ENCODE peak calls at places on chromosomes 2 and 18, in seven cellular contexts. I, J, R, X, P, V and F are unnamed samples.

GRCh38 chr2:53724511-53724910 is 43.1 kb upstream of the CHAC2 start:
- DNase-seq in P (no peak), V (peak; percentile 29), J (no peak), R (no peak), X (no peak), I (no peak), F (peak; percentile 41)

GRCh38 chr2:231050018-231050901 is 6.4 kb upstream of the PSMD1 start:
- DNase-seq in R (no peak), V (peak; percentile 10), I (no peak), J (no peak), X (no peak), P (peak; percentile 35), F (no peak)

GRCh38 chr2:110896226-110896625 is 163.9 kb downstream of the ACOXL start:
- DNase-seq in I (no peak), J (no peak), X (no peak), V (no peak), P (no peak), R (no peak), F (no peak)

GRCh38 chr2:42801388-42801787 is 9.0 kb upstream of the HAAO start:
- DNase-seq in I (no peak), J (no peak), R (no peak), P (peak; percentile 76), V (no peak), X (no peak), F (peak; percentile 9)

GRCh38 chr2:694174-694573 is 17.0 kb upstream of the TMEM18 start:
- DNase-seq in P (no peak), X (no peak), J (no peak), I (no peak), V (peak; percentile 53), R (no peak), F (peak; percentile 77)

GRCh38 chr18:48300463-48300961 is 108.7 kb downstream of the ZBTB7C start:
- DNase-seq in J (peak; percentile 81), X (peak; percentile 77), R (no peak), P (peak; percentile 7), I (no peak), V (no peak), F (no peak)

GRCh38 chr2:238216651-238217184 is 13.2 kb upstream of the ILKAP start:
- DNase-seq in P (no peak), J (no peak), I (no peak), V (no peak), R (no peak), X (no peak), F (no peak)

GRCh38 chr2:47429795-47430194 is 26.8 kb downstream of the MSH2 start:
- DNase-seq in I (no peak), R (no peak), V (peak; percentile 22), J (no peak), X (no peak), P (no peak), F (peak; percentile 62)

GRCh38 chr2:143525536-143525935 is 396.3 kb downstream of the ARHGAP15 start:
- DNase-seq in I (no peak), J (no peak), X (no peak), V (peak; percentile 53), P (no peak), R (no peak), F (no peak)

GRCh38 chr2:44598731-44599529 is 237.2 kb downstream of the CAMKMT start:
- DNase-seq in V (no peak), I (no peak), R (no peak), J (no peak), P (peak; percentile 96), X (no peak), F (no peak)

GRCh38 chr2:50596521-50596920 is 435.4 kb downstream of the NRXN1 start:
- DNase-seq in R (no peak), I (no peak), P (no peak), J (no peak), X (no peak), V (no peak), F (no peak)

GRCh38 chr2:22855761-22856184 is 529.2 kb upstream of the KLHL29 start:
- DNase-seq in J (no peak), P (no peak), I (no peak), V (no peak), X (no peak), R (no peak), F (no peak)

GRCh38 chr2:19914266-19914975 is 12.6 kb upstream of the TTC32 start:
- DNase-seq in X (no peak), R (no peak), V (no peak), P (no peak), J (no peak), I (no peak), F (no peak)

GRCh38 chr2:157257312-157258252 is at the start of gene GALNT5:
- DNase-seq in R (peak; percentile 9), X (peak; percentile 58), P (no peak), V (peak; percentile 48), J (peak; percentile 69), I (no peak), F (peak; percentile 74)

GRCh38 chr2:3630631-3631030 is 27.4 kb upstream of the ALLC start:
- DNase-seq in R (no peak), I (no peak), J (no peak), X (no peak), V (no peak), P (no peak), F (no peak)

GRCh38 chr2:183069174-183069573 is 9.4 kb upstream of the DUSP19 start:
- DNase-seq in J (peak; percentile 47), X (no peak), P (no peak), R (no peak), V (no peak), I (no peak), F (no peak)

GRCh38 chr2:54803783-54804758 is 80.6 kb downstream of the EML6 start:
- DNase-seq in I (no peak), R (no peak), J (peak; percentile 9), P (no peak), X (no peak), V (no peak), F (no peak)

GRCh38 chr2:198905881-198906612 is 551.7 kb downstream of the SATB2 start:
- DNase-seq in V (no peak), I (no peak), J (no peak), X (no peak), P (no peak), R (no peak), F (no peak)

GRCh38 chr2:203909192-203909945 is 27.2 kb upstream of the ICOS start:
- DNase-seq in X (no peak), I (no peak), P (peak; percentile 70), V (peak; percentile 75), J (peak; percentile 55), R (peak; percentile 32), F (peak; percentile 80)

GRCh38 chr2:66541646-66542045 is 106.7 kb downstream of the MEIS1 start:
- DNase-seq in P (no peak), R (peak; percentile 39), V (no peak), X (no peak), J (no peak), I (no peak), F (no peak)

GRCh38 chr2:66547113-66547512 is 112.2 kb downstream of the MEIS1 start:
- DNase-seq in P (peak; percentile 22), R (no peak), J (no peak), V (no peak), I (no peak), X (no peak), F (peak; percentile 48)

GRCh38 chr2:66545227-66545626 is 110.3 kb downstream of the MEIS1 start:
- DNase-seq in R (no peak), X (no peak), I (no peak), J (no peak), V (no peak), P (no peak), F (no peak)

GRCh38 chr2:66547887-66548286 is 113.0 kb downstream of the MEIS1 start:
- DNase-seq in V (no peak), X (no peak), J (no peak), P (no peak), I (no peak), R (no peak), F (no peak)

GRCh38 chr2:66544258-66544657 is 109.3 kb downstream of the MEIS1 start:
- DNase-seq in X (no peak), R (no peak), V (no peak), P (no peak), I (no peak), J (no peak), F (no peak)
- H3K4me1 ChIP-seq in X (peaks cover 7% of the 10 kb centered on the region), R (peaks cover 4% of the 10 kb centered on the region), V (peaks cover 2% of the 10 kb centered on the region), P (no peaks in the 10 kb centered on the region), I (no peaks in the 10 kb centered on the region), J (no peaks in the 10 kb centered on the region), F (peaks cover 17% of the 10 kb centered on the region)

GRCh38 chr2:241184901-241185300 is 3.6 kb upstream of the ANO7 start:
- DNase-seq in P (no peak), I (no peak), V (no peak), J (no peak), R (no peak), X (no peak), F (no peak)

GRCh38 chr2:241182126-241182525 is 6.4 kb upstream of the ANO7 start:
- DNase-seq in J (no peak), P (no peak), R (no peak), I (no peak), X (no peak), V (no peak), F (no peak)

GRCh38 chr2:241180495-241180894 is 8.0 kb upstream of the ANO7 start:
- DNase-seq in R (no peak), I (peak; percentile 44), X (peak; percentile 91), P (peak; percentile 24), J (peak; percentile 87), V (no peak), F (no peak)

GRCh38 chr2:241182531-241183133 is 5.8 kb upstream of the ANO7 start:
- DNase-seq in P (no peak), R (no peak), J (no peak), X (no peak), I (no peak), V (no peak), F (no peak)

GRCh38 chr2:241183221-241183620 is 5.3 kb upstream of the ANO7 start:
- DNase-seq in X (no peak), I (no peak), P (no peak), V (no peak), J (no peak), R (no peak), F (no peak)
- H2BK5ac ChIP-seq in X (no peak overlapping the region), I (no peak overlapping the region), P (no peak overlapping the region), V (no peak overlapping the region), J (no peak overlapping the region), R (no peak overlapping the region), F (no peak overlapping the region)

DNA sequence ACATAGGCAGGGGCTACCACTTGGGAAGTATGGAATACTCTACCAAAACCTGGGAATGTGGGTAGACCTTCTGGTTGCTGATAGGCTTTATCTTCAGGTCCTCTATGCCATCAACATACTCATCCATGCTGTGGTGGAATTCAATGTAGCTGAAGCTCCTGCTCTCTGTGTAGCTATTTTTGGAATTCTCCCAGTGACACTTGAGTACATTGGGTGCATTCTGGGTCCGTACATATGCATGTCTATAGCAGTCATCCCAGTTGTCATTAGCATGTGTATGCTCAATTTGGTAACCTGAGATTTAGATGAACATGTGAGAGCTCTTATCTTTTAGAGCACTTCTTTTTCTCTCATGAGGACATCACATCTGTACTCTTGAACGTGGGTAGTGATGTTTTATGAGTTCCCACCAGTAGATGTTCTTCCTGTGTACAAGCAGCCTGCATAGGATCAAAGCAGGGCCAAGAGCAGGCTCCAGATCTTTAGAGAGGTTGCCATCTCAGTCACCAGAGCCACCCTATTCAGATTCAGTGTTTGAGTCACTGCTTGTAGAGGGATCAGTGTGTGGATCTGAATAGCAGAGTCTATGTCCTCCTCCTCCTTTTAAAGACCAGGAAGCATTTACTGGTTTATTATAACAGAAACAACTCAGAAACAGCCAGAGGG is 65.8 kb downstream of the MGAT5 start:
- DNase-seq in R (no peak), I (no peak), P (no peak), X (no peak), V (no peak), J (no peak), F (no peak)
- H3K4me1 ChIP-seq in R (no peaks in the 10 kb centered on the region), I (peaks cover 4% of the 10 kb centered on the region), P (no peaks in the 10 kb centered on the region), X (peaks cover 7% of the 10 kb centered on the region), V (no peaks in the 10 kb centered on the region), J (no peaks in the 10 kb centered on the region), F (no peaks in the 10 kb centered on the region)

GRCh38 chr2:155125585-155126230 is 427.2 kb downstream of the KCNJ3 start:
- DNase-seq in I (no peak), V (no peak), P (no peak), R (no peak), J (no peak), X (no peak), F (no peak)
- H2BK5ac ChIP-seq in I (no peak overlapping the region), V (no peak overlapping the region), P (no peak overlapping the region), R (no peak overlapping the region), J (no peak overlapping the region), X (no peak overlapping the region), F (no peak overlapping the region)